ENCODE peak calls at places on chromosomes 7 and 10, in ten cellular contexts. J is esophagus squamous epithelium; T is breast epithelium; Z is naive thymus-derived CD4-positive, alpha-beta T cell; X is endodermal cell; F is uterus; E is PC-9; D is heart left ventricle; V is IMR-90; S is CD8-positive, alpha-beta memory T cell. P is an unnamed sample.

GRCh38 chr7:24966802-24967201 is 13.2 kb downstream of the OSBPL3 start:
- DNase-seq in J (no peak), T (no peak), Z (no peak), X (no peak), F (no peak), E (no peak), D (no peak), V (peak; percentile 70), S (no peak), P (no peak)

GRCh38 chr10:70582793-70583700 is 19.5 kb downstream of the PRF1 start:
- DNase-seq in J (no peak), T (no peak), Z (no peak), X (peak; percentile 38), F (no peak), E (no peak), D (no peak), V (no peak), S (no peak), P (no peak)

GRCh38 chr7:40870108-40870507 is 735.3 kb downstream of the SUGCT start:
- DNase-seq in J (no peak), T (no peak), Z (no peak), X (no peak), F (no peak), E (no peak), D (no peak), V (peak; percentile 12), S (no peak), P (no peak)

GRCh38 chr10:373015-373414 is 237.8 kb downstream of the ZMYND11 start:
- DNase-seq in J (no peak), T (no peak), Z (no peak), X (no peak), F (no peak), E (no peak), D (no peak), V (peak; percentile 47), S (no peak), P (no peak)

GRCh38 chr10:22629126-22629525 is 85.3 kb downstream of the PIP4K2A start:
- DNase-seq in J (no peak), T (no peak), Z (no peak), X (no peak), F (no peak), E (no peak), D (no peak), V (peak; percentile 51), S (no peak), P (no peak)

GRCh38 chr7:73822319-73823173 is 8.2 kb upstream of the CLDN4 start:
- DNase-seq in J (no peak), T (peak; percentile 85), Z (no peak), X (peak; percentile 67), F (peak; percentile 50), E (peak; percentile 99), D (no peak), V (peak; percentile 97), S (no peak), P (no peak)

GRCh38 chr7:4642468-4643203 is 39.5 kb upstream of the FOXK1 start:
- DNase-seq in J (no peak), T (no peak), Z (peak; percentile 17), X (no peak), F (no peak), E (no peak), D (no peak), V (no peak), S (no peak), P (no peak)

GRCh38 chr7:128827971-128828711 is 2.1 kb upstream of the FLNC start:
- DNase-seq in J (no peak), T (no peak), Z (no peak), X (peak; percentile 57), F (peak; percentile 74), E (peak; percentile 52), D (peak; percentile 82), V (peak; percentile 88), S (no peak), P (no peak)

GRCh38 chr10:110919971-110920881 is 822 bp downstream of the SHOC2 start:
- DNase-seq in J (no peak), T (peak; percentile 52), Z (no peak), X (peak; percentile 80), F (peak; percentile 43), E (peak; percentile 19), D (peak; percentile 32), V (peak; percentile 17), S (no peak), P (peak; percentile 45)

GRCh38 chr10:46304671-46305429 is 18.1 kb downstream of the ANTXRL start:
- DNase-seq in J (no peak), T (peak; percentile 51), Z (no peak), X (no peak), F (no peak), E (no peak), D (no peak), V (no peak), S (no peak), P (no peak)

GRCh38 chr10:15860692-15861201 is 440 bp upstream of the MINDY3 start:
- DNase-seq in J (no peak), T (no peak), Z (no peak), X (no peak), F (no peak), E (no peak), D (no peak), V (no peak), S (no peak), P (no peak)

GRCh38 chr7:147089608-147090007 is 973.0 kb downstream of the CNTNAP2 start:
- DNase-seq in J (no peak), T (no peak), Z (no peak), X (no peak), F (no peak), E (no peak), D (no peak), V (no peak), S (no peak), P (no peak)

DNA sequence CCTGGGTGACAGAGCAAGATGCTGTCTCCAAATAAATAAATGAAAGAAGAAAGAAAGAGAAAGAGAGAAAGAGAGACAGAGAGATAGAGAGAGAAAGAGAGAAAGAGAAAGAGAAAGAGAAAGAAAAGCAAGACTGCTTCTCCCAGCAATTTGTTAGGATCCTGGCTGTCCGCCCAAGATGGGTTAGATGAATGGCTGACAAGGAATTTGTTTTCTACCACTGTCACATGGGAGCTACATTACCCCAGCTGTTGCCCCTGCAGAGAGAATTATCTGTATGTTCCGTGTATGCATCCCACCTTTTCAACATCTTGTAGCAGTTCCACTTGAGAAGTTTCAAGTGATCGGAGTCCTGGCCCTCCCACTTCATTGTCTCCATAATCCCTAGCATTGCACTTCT is 972.3 kb downstream of the CNTNAP2 start:
- DNase-seq in J (no peak), T (no peak), Z (no peak), X (no peak), F (no peak), E (no peak), D (no peak), V (no peak), S (no peak), P (no peak)
- H3K4me1 ChIP-seq in J (no peaks in the 10 kb centered on the region), T (no peaks in the 10 kb centered on the region), Z (no peaks in the 10 kb centered on the region), X (peaks cover 4% of the 10 kb centered on the region), F (no peaks in the 10 kb centered on the region), E (no peaks in the 10 kb centered on the region), D (no peaks in the 10 kb centered on the region), V (no peaks in the 10 kb centered on the region), S (no peaks in the 10 kb centered on the region), P (no peaks in the 10 kb centered on the region)

DNA sequence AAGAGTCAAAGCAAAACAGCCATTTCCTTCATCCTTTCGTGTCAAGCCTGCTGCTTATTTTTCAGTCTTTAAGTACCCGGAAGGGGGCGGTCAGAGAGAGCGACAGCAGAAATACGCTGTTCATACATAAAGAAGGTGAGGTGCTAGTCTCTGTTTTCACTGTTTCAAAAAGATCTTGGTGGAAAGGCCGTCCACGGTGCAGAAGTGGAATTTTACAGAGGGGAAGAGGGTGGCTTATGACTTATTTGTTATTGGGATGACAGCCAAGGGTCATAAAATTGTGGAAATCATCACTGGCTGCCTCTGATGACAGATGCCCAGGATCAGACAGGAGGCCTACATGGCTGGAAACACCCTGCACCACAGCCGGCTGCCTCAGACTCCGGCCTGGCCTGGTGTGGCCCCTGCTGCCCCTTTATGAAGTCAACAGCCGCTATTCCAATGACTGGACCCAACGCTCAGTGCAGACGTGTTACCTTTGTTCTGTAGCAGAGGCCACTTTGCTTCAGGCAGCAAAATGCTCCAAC is 57.0 kb downstream of the HIPK2 start:
- DNase-seq in J (no peak), T (no peak), Z (no peak), X (peak; percentile 15), F (peak; percentile 58), E (no peak), D (no peak), V (peak; percentile 52), S (peak; percentile 17), P (no peak)
- H3K4me1 ChIP-seq in J (peaks cover 18% of the 10 kb centered on the region), T (no peaks in the 10 kb centered on the region), Z (no peaks in the 10 kb centered on the region), X (peaks cover 4% of the 10 kb centered on the region), F (peaks cover 5% of the 10 kb centered on the region), E (peaks cover 29% of the 10 kb centered on the region), D (peaks cover 49% of the 10 kb centered on the region), V (peaks cover 26% of the 10 kb centered on the region), S (peaks cover 16% of the 10 kb centered on the region), P (peaks cover 27% of the 10 kb centered on the region)

GRCh38 chr10:131980321-131980720 is 1.4 kb downstream of the BNIP3 start:
- DNase-seq in J (no peak), T (peak; percentile 2), Z (no peak), X (no peak), F (no peak), E (no peak), D (no peak), V (no peak), S (no peak), P (no peak)
- H3K4me1 ChIP-seq in J (peaks cover 5% of the 10 kb centered on the region), T (no peaks in the 10 kb centered on the region), Z (peaks cover 7% of the 10 kb centered on the region), X (no peaks in the 10 kb centered on the region), F (peaks cover 14% of the 10 kb centered on the region), E (no peaks in the 10 kb centered on the region), D (peaks cover 47% of the 10 kb centered on the region), V (peaks cover 20% of the 10 kb centered on the region), S (peaks cover 54% of the 10 kb centered on the region), P (peaks cover 12% of the 10 kb centered on the region)

GRCh38 chr10:125136087-125136486 is 24.3 kb downstream of the CTBP2 start:
- DNase-seq in J (no peak), T (peak; percentile 20), Z (no peak), X (no peak), F (no peak), E (no peak), D (no peak), V (no peak), S (no peak), P (no peak)

GRCh38 chr10:125140151-125140550 is 20.2 kb downstream of the CTBP2 start:
- DNase-seq in J (no peak), T (no peak), Z (no peak), X (no peak), F (no peak), E (no peak), D (no peak), V (no peak), S (no peak), P (no peak)

GRCh38 chr10:125135771-125136035 is 24.7 kb downstream of the CTBP2 start:
- DNase-seq in J (no peak), T (peak; percentile 45), Z (no peak), X (no peak), F (no peak), E (no peak), D (no peak), V (no peak), S (no peak), P (no peak)

GRCh38 chr10:125134916-125135770 is 25.2 kb downstream of the CTBP2 start:
- DNase-seq in J (no peak), T (peak; percentile 57), Z (no peak), X (no peak), F (no peak), E (no peak), D (no peak), V (no peak), S (no peak), P (no peak)

GRCh38 chr10:125137601-125138438 is 22.5 kb downstream of the CTBP2 start:
- DNase-seq in J (no peak), T (no peak), Z (no peak), X (no peak), F (no peak), E (no peak), D (no peak), V (no peak), S (no peak), P (no peak)
- H3K4me1 ChIP-seq in J (peaks cover 7% of the 10 kb centered on the region), T (no peaks in the 10 kb centered on the region), Z (no peaks in the 10 kb centered on the region), X (peaks cover 12% of the 10 kb centered on the region), F (no peaks in the 10 kb centered on the region), E (no peaks in the 10 kb centered on the region), D (peaks cover 73% of the 10 kb centered on the region), V (peaks cover 6% of the 10 kb centered on the region), S (no peaks in the 10 kb centered on the region), P (peaks cover 12% of the 10 kb centered on the region)

P was measured in lung.